ENCODE peak calls at places on chromosomes 11 and 22, in nine cellular contexts. C is left ventricle myocardium inferior; T is globus pallidus; G is amygdala; F is HT1080; P is stimulated activated CD8-positive, alpha-beta memory T cell treated with anti-CD3 and anti-CD28 coated beads, Interleukin-2, amount 100 ng/mL, for 48 hours; E is activated T-helper 1 cell treated with anti-CD3 and anti-CD28 coated beads, Interleukin-12 subunit alpha, Interleukin-12 subunit beta, Interleukin-2, Interleukin-4 antibody, amounts not matched to agents 30 ng/mL and 10 ng/mL and 1 ng/mL, durations not matched to agents 14 hours and 24 hours and 36 hours; Y is central memory CD4-positive, alpha-beta T cell; B is activated CD8-positive, alpha-beta memory T cell treated with anti-CD3 and anti-CD28 coated beads, Interleukin-2, amount 10 ng/mL, durations not matched to agents 7 days and 5 days. Z is an unnamed sample.
A peak's percentile ranks its signal among the peaks of the same experiment; 100 is the strongest.

GRCh38 chr11:93080146-93080759 is 110.8 kb downstream of the MTNR1B start:
- DNase-seq in C (no peak), T (no peak), G (no peak), F (no peak), P (no peak), E (no peak), Y (no peak), B (no peak), Z (no peak)

GRCh38 chr11:1345752-1346513 is 36.5 kb upstream of the TOLLIP start:
- DNase-seq in C (no peak), T (no peak), G (no peak), F (no peak), P (no peak), E (no peak), Y (no peak), B (peak; percentile 80), Z (no peak)

GRCh38 chr11:33317662-33318061 is 60.5 kb downstream of the HIPK3 start:
- DNase-seq in C (no peak), T (no peak), G (no peak), F (peak; percentile 63), P (no peak), E (no peak), Y (no peak), B (no peak), Z (no peak)

GRCh38 chr11:106399075-106399500 is 321.6 kb downstream of the AASDHPPT start:
- DNase-seq in C (no peak), T (no peak), G (no peak), F (peak; percentile 98), P (no peak), E (no peak), Y (no peak), B (no peak), Z (no peak)

GRCh38 chr22:28344893-28345292 is 334.7 kb downstream of the TTC28 start:
- DNase-seq in C (no peak), T (no peak), G (no peak), F (no peak), P (no peak), E (no peak), Y (no peak), B (no peak), Z (no peak)

GRCh38 chr11:69447786-69448185 is 33.7 kb upstream of the LINC01488 start:
- DNase-seq in C (peak; percentile 8), T (no peak), G (no peak), F (no peak), P (no peak), E (no peak), Y (no peak), B (no peak), Z (no peak)

GRCh38 chr11:68214173-68215086 is 1.3 kb upstream of the KMT5B start:
- DNase-seq in C (no peak), T (no peak), G (no peak), F (no peak), P (no peak), E (no peak), Y (no peak), B (no peak), Z (no peak)

GRCh38 chr22:44737414-44738346 is 14.7 kb upstream of the ARHGAP8 start:
- DNase-seq in C (no peak), T (no peak), G (no peak), F (no peak), P (no peak), E (no peak), Y (no peak), B (no peak), Z (no peak)

GRCh38 chr11:73401924-73402833 is 26.0 kb downstream of the RELT start:
- DNase-seq in C (no peak), T (no peak), G (no peak), F (no peak), P (no peak), E (no peak), Y (no peak), B (no peak), Z (no peak)

GRCh38 chr11:128802358-128802981 is 64.6 kb downstream of the KCNJ1 start:
- DNase-seq in C (no peak), T (no peak), G (no peak), F (peak; percentile 48), P (no peak), E (no peak), Y (no peak), B (no peak), Z (no peak)

GRCh38 chr11:924406-925157 is 1.1 kb upstream of the AP2A2 start:
- DNase-seq in C (peak; percentile 32), T (no peak), G (no peak), F (no peak), P (no peak), E (no peak), Y (no peak), B (no peak), Z (no peak)

GRCh38 chr11:71199226-71199815 is 53.1 kb downstream of the SHANK2 start:
- DNase-seq in C (no peak), T (no peak), G (no peak), F (no peak), P (no peak), E (no peak), Y (no peak), B (no peak), Z (no peak)

GRCh38 chr11:127035812-127036211 is 35.2 kb upstream of the KIRREL3 start:
- DNase-seq in C (no peak), T (no peak), G (no peak), F (no peak), P (no peak), E (no peak), Y (no peak), B (no peak), Z (no peak)

GRCh38 chr11:2750601-2751522 is 51.1 kb upstream of the KCNQ1OT1 start:
- DNase-seq in C (peak; percentile 12), T (no peak), G (no peak), F (no peak), P (no peak), E (no peak), Y (no peak), B (no peak), Z (no peak)

Z was measured in mesothelial cell of epicardium.